ENCODE peak calls at places on chromosomes 13 and 19, in seven cellular contexts. I is IMR-90, N is AG09319, O is astrocyte of the spinal cord, R is HFF-Myc, J is AG20443, T is substantia nigra. W is an unnamed sample.

GRCh38 chr13:106533940-106534843 is 1.3 kb downstream of the EFNB2 start:
- DNase-seq in I (peak), N (no peak), O (peak), R (no peak), J (peak), T (no peak), W (peak)

GRCh38 chr13:112732679-112733078 is 42.8 kb downstream of the ATP11A start:
- DNase-seq in I (no peak), N (no peak), O (no peak), R (no peak), J (no peak), T (no peak), W (no peak)

GRCh38 chr19:32566246-32566830 is 14.7 kb upstream of the PDCD5 start:
- DNase-seq in I (peak), N (no peak), O (no peak), R (no peak), J (no peak), T (no peak), W (peak)

GRCh38 chr19:35246466-35247096 is 2.2 kb upstream of the LSR start:
- DNase-seq in I (no peak), N (no peak), O (no peak), R (no peak), J (no peak), T (no peak), W (no peak)

GRCh38 chr13:70523622-70524021 is 415.4 kb upstream of the KLHL1 start:
- DNase-seq in I (no peak), N (no peak), O (peak), R (no peak), J (no peak), T (no peak), W (no peak)

GRCh38 chr13:109357751-109358150 is 428.6 kb downstream of the IRS2 start:
- DNase-seq in I (peak), N (no peak), O (peak), R (no peak), J (no peak), T (no peak), W (peak)

GRCh38 chr19:30217461-30217860 is 154.7 kb upstream of the ZNF536 start:
- DNase-seq in I (no peak), N (no peak), O (no peak), R (no peak), J (no peak), T (no peak), W (no peak)

GRCh38 chr19:38376576-38376975 is 2.2 kb downstream of the PSMD8 start:
- DNase-seq in I (no peak), N (no peak), O (no peak), R (no peak), J (no peak), T (no peak), W (no peak)

GRCh38 chr13:20702945-20703784 is at the start of gene IL17D:
- DNase-seq in I (no peak), N (no peak), O (peak), R (no peak), J (peak), T (no peak), W (peak)

GRCh38 chr13:30654430-30654829 is 36.7 kb downstream of the USPL1 start:
- DNase-seq in I (no peak), N (no peak), O (no peak), R (no peak), J (no peak), T (no peak), W (no peak)

GRCh38 chr19:43748205-43748594 is 6.6 kb downstream of the SMG9 start:
- DNase-seq in I (no peak), N (no peak), O (no peak), R (no peak), J (no peak), T (no peak), W (no peak)

GRCh38 chr19:2769218-2769617 is 13.9 kb downstream of the SGTA start:
- DNase-seq in I (no peak), N (no peak), O (no peak), R (no peak), J (no peak), T (no peak), W (no peak)

GRCh38 chr19:50565984-50566903 is 2.0 kb downstream of the LRRC4B start:
- DNase-seq in I (no peak), N (no peak), O (no peak), R (no peak), J (no peak), T (peak), W (no peak)

GRCh38 chr13:23687614-23688013 is 117.4 kb downstream of the TNFRSF19 start:
- DNase-seq in I (peak), N (no peak), O (no peak), R (no peak), J (no peak), T (no peak), W (peak)

GRCh38 chr13:63024458-63024857 is 1608.8 kb upstream of the PCDH20 start:
- DNase-seq in I (peak), N (no peak), O (peak), R (no peak), J (no peak), T (no peak), W (no peak)

GRCh38 chr13:76711515-76712182 is 174.6 kb downstream of the KCTD12 start:
- DNase-seq in I (peak), N (peak), O (peak), R (peak), J (peak), T (no peak), W (peak)

GRCh38 chr13:35489050-35489449 is 12.6 kb upstream of the MAB21L1 start:
- DNase-seq in I (no peak), N (no peak), O (no peak), R (no peak), J (no peak), T (no peak), W (peak)

GRCh38 chr19:8578642-8579265 is 1.5 kb upstream of the MYO1F start:
- DNase-seq in I (peak), N (no peak), O (peak), R (no peak), J (peak), T (no peak), W (peak)

GRCh38 chr19:46225558-46226004 is 4.0 kb upstream of the IGFL1 start:
- DNase-seq in I (peak), N (no peak), O (peak), R (no peak), J (no peak), T (no peak), W (peak)

GRCh38 chr13:100721885-100722512 is 47.4 kb upstream of the TMTC4 start:
- DNase-seq in I (peak), N (peak), O (peak), R (peak), J (peak), T (peak), W (peak)

GRCh38 chr19:45128806-45129205 is 32.0 kb downstream of the NKPD1 start:
- DNase-seq in I (no peak), N (no peak), O (no peak), R (no peak), J (no peak), T (no peak), W (no peak)

GRCh38 chr13:108929532-108929931 is 300.1 kb downstream of the MYO16 start:
- DNase-seq in I (no peak), N (no peak), O (no peak), R (no peak), J (no peak), T (no peak), W (no peak)

GRCh38 chr13:100336795-100337516 is 248.1 kb downstream of the PCCA start:
- DNase-seq in I (no peak), N (no peak), O (no peak), R (no peak), J (no peak), T (no peak), W (no peak)

GRCh38 chr19:7975037-7975436 is 30.4 kb downstream of the ELAVL1 start:
- DNase-seq in I (no peak), N (no peak), O (no peak), R (no peak), J (no peak), T (peak), W (no peak)

GRCh38 chr19:40348961-40349507 is 539 bp downstream of the PLD3 start:
- DNase-seq in I (peak), N (peak), O (peak), R (peak), J (peak), T (no peak), W (peak)

GRCh38 chr19:47520343-47520806 is 5.5 kb upstream of the NAPA start:
- DNase-seq in I (no peak), N (no peak), O (no peak), R (no peak), J (no peak), T (no peak), W (no peak)

GRCh38 chr19:49691243-49692101 is 556 bp downstream of the CPT1C start:
- DNase-seq in I (peak), N (no peak), O (peak), R (no peak), J (peak), T (peak), W (peak)

GRCh38 chr13:111347438-111347837 is 27.0 kb downstream of the TEX29 start:
- DNase-seq in I (no peak), N (no peak), O (no peak), R (no peak), J (no peak), T (no peak), W (no peak)

GRCh38 chr13:45166858-45167257 is 34.0 kb downstream of the KCTD4 start:
- DNase-seq in I (no peak), N (no peak), O (no peak), R (no peak), J (no peak), T (no peak), W (no peak)

GRCh38 chr19:39765091-39766076 is 13.3 kb upstream of the LEUTX start:
- DNase-seq in I (peak), N (no peak), O (peak), R (peak), J (peak), T (no peak), W (peak)

GRCh38 chr13:110758195-110758594 is 44.7 kb downstream of the ING1 start:
- DNase-seq in I (peak), N (peak), O (peak), R (no peak), J (peak), T (no peak), W (peak)

GRCh38 chr13:72437458-72437857 is 290.0 kb downstream of the MZT1 start:
- DNase-seq in I (peak), N (no peak), O (peak), R (no peak), J (peak), T (no peak), W (peak)

GRCh38 chr19:12733369-12733896 is 1.1 kb downstream of the TRIR start:
- DNase-seq in I (peak), N (no peak), O (no peak), R (no peak), J (peak), T (no peak), W (peak)

GRCh38 chr19:44658069-44658727 is 13.1 kb upstream of the CEACAM19 start:
- DNase-seq in I (no peak), N (no peak), O (no peak), R (no peak), J (no peak), T (no peak), W (no peak)

GRCh38 chr19:52566588-52566987 is 3.5 kb upstream of the ZNF701 start:
- DNase-seq in I (peak), N (no peak), O (peak), R (peak), J (no peak), T (no peak), W (peak)

GRCh38 chr13:101309014-101309619 is 107.2 kb downstream of the NALCN start:
- DNase-seq in I (peak), N (peak), O (peak), R (no peak), J (peak), T (no peak), W (peak)

GRCh38 chr19:18156841-18157464 is 4.0 kb downstream of the PIK3R2 start:
- DNase-seq in I (peak), N (peak), O (peak), R (peak), J (peak), T (peak), W (peak)

W was measured in EH.